ENCODE peak calls at places on chromosomes 13 and 19, in six cellular contexts. F is thyroid gland, P is neural progenitor cell, J is thoracic aorta, T is fibroblast of pulmonary artery, B is bronchial epithelial cell. Z is an unnamed sample.

GRCh38 chr13:77535448-77535847 is at the start of gene SCEL:
- DNase-seq in F (no peak), P (no peak), J (no peak), T (no peak), B (peak), Z (no peak)

GRCh38 chr13:33510350-33510749 is 224.8 kb upstream of the STARD13 start:
- DNase-seq in F (no peak), P (no peak), J (no peak), T (no peak), B (no peak), Z (no peak)

GRCh38 chr13:79749985-79750551 is 269.1 kb downstream of the NDFIP2 start:
- DNase-seq in F (peak), P (peak), J (no peak), T (peak), B (peak), Z (peak)

GRCh38 chr19:54114340-54114826 is 1.1 kb downstream of the TFPT start:
- DNase-seq in F (no peak), P (peak), J (no peak), T (peak), B (peak), Z (no peak)

GRCh38 chr19:47499863-47500830 is 14.7 kb downstream of the NAPA start:
- DNase-seq in F (no peak), P (no peak), J (no peak), T (no peak), B (no peak), Z (no peak)

GRCh38 chr19:50717026-50717723 is 2.4 kb downstream of the SHANK1 start:
- DNase-seq in F (no peak), P (no peak), J (no peak), T (no peak), B (no peak), Z (no peak)

GRCh38 chr13:19861762-19862161 is 1.7 kb downstream of the ZMYM5 start:
- DNase-seq in F (no peak), P (no peak), J (no peak), T (no peak), B (no peak), Z (no peak)

GRCh38 chr13:109135018-109135417 is 505.6 kb downstream of the MYO16 start:
- DNase-seq in F (no peak), P (no peak), J (no peak), T (no peak), B (no peak), Z (no peak)

GRCh38 chr19:29665826-29666633 is 769 bp downstream of the PLEKHF1 start:
- DNase-seq in F (peak), P (peak), J (no peak), T (peak), B (no peak), Z (no peak)

GRCh38 chr19:49691243-49692101 is 556 bp downstream of the CPT1C start:
- DNase-seq in F (peak), P (peak), J (no peak), T (peak), B (peak), Z (no peak)

GRCh38 chr13:49560270-49561063 is 24.9 kb downstream of the RCBTB1 start:
- DNase-seq in F (no peak), P (peak), J (no peak), T (peak), B (peak), Z (no peak)

GRCh38 chr13:114053026-114053425 is 79.2 kb upstream of the C13orf46 start:
- DNase-seq in F (no peak), P (no peak), J (no peak), T (peak), B (no peak), Z (no peak)

GRCh38 chr13:21240586-21240985 is 64.1 kb downstream of the MRPL57 start:
- DNase-seq in F (no peak), P (no peak), J (no peak), T (peak), B (peak), Z (peak)

GRCh38 chr13:45092668-45093067 is 27.6 kb upstream of the GTF2F2 start:
- DNase-seq in F (no peak), P (no peak), J (no peak), T (no peak), B (peak), Z (no peak)

GRCh38 chr19:33477781-33478180 is 43.8 kb downstream of the PEPD start:
- DNase-seq in F (no peak), P (no peak), J (no peak), T (no peak), B (no peak), Z (no peak)

GRCh38 chr13:25879466-25879865 is 172.3 kb downstream of the SHISA2 start:
- DNase-seq in F (no peak), P (no peak), J (no peak), T (no peak), B (no peak), Z (no peak)

GRCh38 chr13:107650081-107650701 is 565.1 kb downstream of the LIG4 start:
- DNase-seq in F (peak), P (peak), J (no peak), T (peak), B (peak), Z (no peak)

GRCh38 chr19:42471554-42472249 is 29.0 kb upstream of the CXCL17 start:
- DNase-seq in F (peak), P (no peak), J (no peak), T (peak), B (peak), Z (no peak)

GRCh38 chr13:98460519-98460918 is 116.4 kb downstream of the STK24 start:
- DNase-seq in F (no peak), P (no peak), J (no peak), T (no peak), B (no peak), Z (no peak)

GRCh38 chr19:2053601-2054389 is 2.8 kb upstream of the MKNK2 start:
- DNase-seq in F (no peak), P (no peak), J (no peak), T (peak), B (no peak), Z (no peak)

GRCh38 chr19:23787106-23787505 is 28.4 kb upstream of the ZNF681 start:
- DNase-seq in F (no peak), P (no peak), J (no peak), T (peak), B (peak), Z (no peak)

GRCh38 chr13:80524447-80525215 is 183.7 kb upstream of the SPRY2 start:
- DNase-seq in F (no peak), P (no peak), J (no peak), T (no peak), B (peak), Z (no peak)

GRCh38 chr19:7257148-7258041 is 36.8 kb downstream of the INSR start:
- DNase-seq in F (no peak), P (no peak), J (peak), T (peak), B (peak), Z (peak)

GRCh38 chr19:6997679-6998445 is 23.4 kb downstream of the MBD3L2B start:
- DNase-seq in F (no peak), P (no peak), J (no peak), T (peak), B (peak), Z (no peak)

GRCh38 chr19:43700368-43701015 is 15.4 kb upstream of the IRGC start:
- DNase-seq in F (no peak), P (peak), J (no peak), T (peak), B (peak), Z (peak)

GRCh38 chr19:12946092-12946845 is 607 bp downstream of the RAD23A start:
- DNase-seq in F (peak), P (peak), J (no peak), T (peak), B (peak), Z (no peak)

GRCh38 chr13:36414461-36414860 is 17.8 kb upstream of the CCNA1 start:
- DNase-seq in F (no peak), P (no peak), J (no peak), T (no peak), B (no peak), Z (no peak)

GRCh38 chr13:48220592-48221300 is 12.3 kb upstream of the ITM2B start:
- DNase-seq in F (no peak), P (no peak), J (no peak), T (no peak), B (no peak), Z (no peak)

GRCh38 chr13:100196380-100196779 is 107.5 kb downstream of the PCCA start:
- DNase-seq in F (no peak), P (no peak), J (no peak), T (no peak), B (no peak), Z (no peak)

GRCh38 chr19:10625762-10626138 is 397 bp downstream of the SLC44A2 start:
- DNase-seq in F (peak), P (peak), J (no peak), T (no peak), B (no peak), Z (no peak)

GRCh38 chr19:39514840-39515550 is at the start of gene SELENOV:
- DNase-seq in F (peak), P (peak), J (no peak), T (no peak), B (no peak), Z (no peak)
- TF ChIP-seq CTCF in F (no peak), P (peak), J (no peak), T (no peak), B (no peak), Z (no peak)

GRCh38 chr13:23618341-23618740 is 48.1 kb downstream of the TNFRSF19 start:
- DNase-seq in F (no peak), P (no peak), J (no peak), T (peak), B (peak), Z (peak)
- H3K4me3 ChIP-seq in F (no peak), P (no peak), J (no peak), T (no peak), B (no peak), Z (no peak)

GRCh38 chr19:15812059-15812722 is 3.3 kb downstream of the OR10H1 start:
- DNase-seq in F (no peak), P (no peak), J (no peak), T (no peak), B (peak), Z (no peak)
- TF ChIP-seq CTCF in F (no peak), P (no peak), J (no peak), T (no peak), B (peak), Z (no peak)

GRCh38 chr19:35247526-35248309 is 1.1 kb upstream of the LSR start:
- DNase-seq in F (peak), P (peak), J (no peak), T (no peak), B (peak), Z (no peak)
- H3K4me3 ChIP-seq in F (peak), P (peak), J (peak), T (no peak), B (peak), Z (peak)

GRCh38 chr19:14021474-14021873 is 6.5 kb upstream of the RLN3 start:
- DNase-seq in F (no peak), P (peak), J (no peak), T (no peak), B (no peak), Z (no peak)

GRCh38 chr19:14022469-14022868 is 5.5 kb upstream of the RLN3 start:
- DNase-seq in F (no peak), P (no peak), J (no peak), T (peak), B (no peak), Z (no peak)

GRCh38 chr19:14027856-14028450 is at the start of gene RLN3:
- DNase-seq in F (no peak), P (no peak), J (no peak), T (no peak), B (no peak), Z (no peak)

GRCh38 chr19:14019100-14019499 is 8.8 kb upstream of the RLN3 start:
- DNase-seq in F (no peak), P (no peak), J (no peak), T (no peak), B (no peak), Z (no peak)

GRCh38 chr19:14023404-14024235 is 4.3 kb upstream of the RLN3 start:
- DNase-seq in F (peak), P (peak), J (no peak), T (peak), B (no peak), Z (no peak)
- TF ChIP-seq CTCF in F (peak), P (peak), J (peak), T (peak), B (peak), Z (peak)